ENCODE peak calls at places on chromosome 20, in four cellular contexts. W is upper lobe of right lung, Y is heart left ventricle, K is lung. I is an unnamed sample. For H3K4me1, the result is how much of the 10 kb centered on the place peaks cover.

GRCh38 chr20:53884859-53885654 is 185.3 kb downstream of the BCAS1 start:
- DNase-seq in Y (no peak), W (no peak), K (no peak), I (no peak)

GRCh38 chr20:10856237-10856636 is 182.4 kb upstream of the JAG1 start:
- DNase-seq in K (no peak), Y (no peak), W (no peak), I (no peak)

GRCh38 chr20:20706285-20706684 is 6.2 kb downstream of the RALGAPA2 start:
- DNase-seq in W (no peak), K (no peak), Y (no peak), I (peak)

GRCh38 chr20:22490287-22491187 is 93.8 kb downstream of the FOXA2 start:
- DNase-seq in W (peak), K (peak), Y (no peak), I (peak)

GRCh38 chr20:49381558-49382493 is 100.6 kb downstream of the KCNB1 start:
- DNase-seq in K (peak), W (peak), Y (peak), I (peak)

GRCh38 chr20:50689864-50690263 is 1.5 kb downstream of the RIPOR3 start:
- DNase-seq in W (no peak), K (no peak), Y (no peak), I (peak)

GRCh38 chr20:9485614-9486325 is 28.6 kb upstream of the LAMP5 start:
- DNase-seq in W (no peak), K (no peak), Y (no peak), I (no peak)

GRCh38 chr20:36860811-36861624 is 14.9 kb upstream of the TLDC2 start:
- DNase-seq in K (no peak), W (no peak), Y (no peak), I (no peak)

GRCh38 chr20:3218307-3218988 is 9.2 kb downstream of the ITPA start:
- DNase-seq in Y (peak), K (peak), W (peak), I (peak)

GRCh38 chr20:37007898-37008649 is 56.6 kb upstream of the SAMHD1 start:
- DNase-seq in K (no peak), Y (no peak), W (no peak), I (no peak)

GRCh38 chr20:24965065-24965919 is 16.2 kb downstream of the CST7 start:
- DNase-seq in K (no peak), Y (no peak), W (peak), I (no peak)

GRCh38 chr20:46040902-46041535 is 12.0 kb downstream of the SLC12A5 start:
- DNase-seq in W (no peak), K (no peak), Y (no peak), I (peak)

GRCh38 chr20:13554706-13555105 is 84.0 kb downstream of the TASP1 start:
- DNase-seq in K (no peak), W (no peak), Y (no peak), I (no peak)

GRCh38 chr20:22771706-22772105 is 187.3 kb upstream of the FOXA2 start:
- DNase-seq in W (no peak), Y (no peak), K (no peak), I (no peak)

GRCh38 chr20:39885975-39886649 is 802.9 kb downstream of the MAFB start:
- DNase-seq in Y (peak), K (peak), W (peak), I (peak)

GRCh38 chr20:6600336-6600735 is 167.2 kb upstream of the BMP2 start:
- DNase-seq in Y (no peak), K (no peak), W (no peak), I (no peak)

GRCh38 chr20:6590891-6591679 is 176.4 kb upstream of the BMP2 start:
- DNase-seq in Y (no peak), K (no peak), W (no peak), I (no peak)

GRCh38 chr20:6599876-6600275 is 167.6 kb upstream of the BMP2 start:
- DNase-seq in Y (no peak), K (no peak), W (no peak), I (no peak)

GRCh38 chr20:6595704-6596103 is 171.8 kb upstream of the BMP2 start:
- DNase-seq in W (no peak), Y (no peak), K (no peak), I (no peak)
- H3K4me3 ChIP-seq in W (no peak), Y (no peak), K (no peak), I (no peak)

GRCh38 chr20:51697119-51697826 is 70.9 kb downstream of the ATP9A start:
- DNase-seq in W (no peak), Y (no peak), K (no peak), I (no peak)

GRCh38 chr20:51696304-51697118 is 71.7 kb downstream of the ATP9A start:
- DNase-seq in K (no peak), W (no peak), Y (no peak), I (no peak)

GRCh38 chr20:51692806-51693400 is 75.3 kb downstream of the ATP9A start:
- DNase-seq in Y (no peak), W (no peak), K (no peak), I (no peak)

GRCh38 chr20:51698252-51698651 is 69.9 kb downstream of the ATP9A start:
- DNase-seq in K (no peak), W (no peak), Y (no peak), I (no peak)

DNA sequence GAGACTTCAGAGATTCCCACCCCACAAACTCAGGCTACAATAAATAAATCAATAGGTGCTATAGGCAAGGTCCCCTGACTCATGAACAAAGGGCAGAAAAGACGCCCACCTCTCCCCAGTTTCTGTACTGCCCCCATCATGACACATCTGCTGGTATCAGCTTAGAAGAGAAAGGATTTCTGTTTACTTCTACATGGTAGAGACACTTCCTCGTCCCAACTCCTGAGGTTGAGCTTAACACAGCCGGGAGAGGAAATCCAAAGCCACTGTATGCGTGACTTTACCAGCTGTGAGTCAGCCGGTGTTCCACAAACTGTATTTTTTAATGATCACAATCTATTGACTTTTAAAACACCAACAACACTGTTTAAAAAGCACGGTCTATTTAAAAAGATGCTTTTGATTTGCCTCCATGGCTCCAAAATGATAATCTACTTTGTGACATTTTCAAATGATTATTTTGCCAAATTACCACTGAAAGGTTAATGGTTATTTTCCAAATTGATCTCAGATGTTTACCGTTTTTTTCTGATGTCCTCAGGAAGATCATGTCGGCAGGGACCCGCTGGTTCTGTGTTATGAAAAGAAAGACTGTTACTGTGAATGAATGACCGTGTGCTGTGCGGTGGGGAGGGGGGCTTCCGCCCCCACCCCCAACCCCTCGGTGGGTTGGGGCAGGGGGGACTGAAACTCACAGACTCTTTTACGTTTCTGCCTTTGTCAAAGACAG is 72.5 kb downstream of the ATP9A start:
- DNase-seq in K (no peak), W (no peak), Y (no peak), I (peak)
- H3K4me1 ChIP-seq in K (under half), W (under half), Y (under half), I (under half)

GRCh38 chr20:32985596-32985995 is 18.6 kb downstream of the SUN5 start:
- DNase-seq in W (no peak), Y (no peak), K (no peak), I (no peak)

GRCh38 chr20:32983459-32984112 is 20.6 kb downstream of the SUN5 start:
- DNase-seq in K (no peak), Y (no peak), W (peak), I (no peak)

GRCh38 chr20:32984196-32984595 is 20.0 kb downstream of the SUN5 start:
- DNase-seq in Y (no peak), K (no peak), W (no peak), I (no peak)

GRCh38 chr20:32986331-32986966 is 17.8 kb downstream of the SUN5 start:
- DNase-seq in K (no peak), Y (no peak), W (no peak), I (no peak)

GRCh38 chr20:32984631-32985354 is 19.4 kb downstream of the SUN5 start:
- DNase-seq in Y (no peak), W (no peak), K (no peak), I (no peak)
- H3K4me3 ChIP-seq in Y (no peak), W (no peak), K (no peak), I (no peak)

GRCh38 chr20:58495623-58496428 is 19.4 kb downstream of the APCDD1L start:
- DNase-seq in W (no peak), Y (no peak), K (no peak), I (no peak)
- H3K4me1 ChIP-seq in W (under half), Y (under half), K (under half), I (under half)

GRCh38 chr20:41247523-41248370 is 69.8 kb downstream of the ZHX3 start:
- DNase-seq in W (no peak), K (no peak), Y (no peak), I (no peak)

GRCh38 chr20:41248371-41249024 is 69.0 kb downstream of the ZHX3 start:
- DNase-seq in Y (peak), W (no peak), K (no peak), I (no peak)

GRCh38 chr20:41249371-41249770 is 68.2 kb downstream of the ZHX3 start:
- DNase-seq in K (no peak), Y (peak), W (no peak), I (peak)

GRCh38 chr20:41245086-41245707 is 72.3 kb downstream of the ZHX3 start:
- DNase-seq in K (no peak), W (no peak), Y (peak), I (no peak)

DNA sequence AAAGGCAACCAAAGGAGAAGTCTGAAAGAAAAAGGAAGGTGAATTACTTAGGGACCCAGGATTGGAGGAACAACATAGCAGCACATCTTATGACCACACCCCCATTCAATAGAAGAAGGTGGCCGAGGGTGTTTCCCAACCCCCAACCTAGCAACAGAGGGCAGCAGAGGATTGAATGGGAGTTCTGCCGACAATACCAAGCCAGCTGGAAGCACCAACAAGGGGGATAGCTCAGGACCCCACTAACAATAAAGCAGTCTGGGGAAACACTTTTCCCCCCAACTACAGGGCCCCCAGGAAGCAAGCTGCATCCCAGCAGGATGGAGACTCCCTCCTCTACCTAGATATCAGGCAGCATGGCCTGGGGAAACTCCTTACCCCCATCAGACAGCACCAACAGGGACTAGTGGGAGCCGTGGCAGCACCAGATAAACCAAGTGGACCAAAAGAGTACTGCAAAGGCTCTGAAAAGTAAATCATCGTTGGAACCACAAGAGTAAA is 67.7 kb downstream of the ZHX3 start:
- DNase-seq in Y (peak), W (no peak), K (no peak), I (no peak)
- H3K4me3 ChIP-seq in Y (no peak), W (no peak), K (no peak), I (no peak)

DNA sequence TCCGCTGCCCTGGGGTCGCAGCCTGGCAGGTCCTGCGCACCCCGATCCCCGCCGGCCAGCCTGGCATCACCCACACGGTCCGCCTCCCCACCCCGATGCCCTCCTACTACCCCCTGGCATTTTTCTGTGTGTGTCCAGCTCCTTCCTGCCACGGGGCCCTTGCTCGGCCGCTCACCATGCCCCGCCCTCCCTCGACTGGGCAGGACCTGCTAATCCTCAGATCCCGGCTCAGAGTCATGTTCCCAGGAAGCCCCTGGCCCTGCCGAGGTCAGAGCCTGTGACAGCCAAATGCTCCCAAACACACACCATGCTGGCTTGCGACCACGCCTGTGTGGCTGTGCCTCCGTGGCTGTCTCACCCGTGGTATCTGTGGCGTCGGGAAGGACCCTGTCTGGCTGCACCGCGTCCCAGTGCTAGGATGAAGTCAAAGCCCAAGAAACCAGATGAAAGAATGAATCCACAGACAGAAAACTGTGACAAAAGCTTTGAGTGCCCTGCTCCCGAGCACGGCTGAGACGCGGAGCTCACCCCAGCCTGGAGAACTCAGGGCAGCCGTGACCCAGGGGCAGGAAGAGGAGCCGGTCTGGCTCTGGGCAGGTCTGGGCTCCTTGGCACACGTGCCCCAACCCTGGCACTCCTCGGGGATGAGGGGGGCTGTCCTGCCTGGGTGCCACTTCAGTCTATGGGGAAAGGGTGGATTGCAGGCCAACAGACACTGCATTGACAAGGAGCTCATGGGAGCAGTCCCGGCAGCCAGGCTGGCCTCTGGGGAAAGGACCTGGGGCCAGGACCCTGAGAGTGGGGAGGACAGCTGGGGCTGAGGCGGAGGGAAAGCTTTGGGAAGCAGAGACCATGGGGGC is 20.8 kb upstream of the SLCO4A1 start:
- DNase-seq in W (no peak), Y (no peak), K (no peak), I (no peak)
- H3K4me1 ChIP-seq in W (half or more), Y (under half), K (under half), I (under half)

DNA sequence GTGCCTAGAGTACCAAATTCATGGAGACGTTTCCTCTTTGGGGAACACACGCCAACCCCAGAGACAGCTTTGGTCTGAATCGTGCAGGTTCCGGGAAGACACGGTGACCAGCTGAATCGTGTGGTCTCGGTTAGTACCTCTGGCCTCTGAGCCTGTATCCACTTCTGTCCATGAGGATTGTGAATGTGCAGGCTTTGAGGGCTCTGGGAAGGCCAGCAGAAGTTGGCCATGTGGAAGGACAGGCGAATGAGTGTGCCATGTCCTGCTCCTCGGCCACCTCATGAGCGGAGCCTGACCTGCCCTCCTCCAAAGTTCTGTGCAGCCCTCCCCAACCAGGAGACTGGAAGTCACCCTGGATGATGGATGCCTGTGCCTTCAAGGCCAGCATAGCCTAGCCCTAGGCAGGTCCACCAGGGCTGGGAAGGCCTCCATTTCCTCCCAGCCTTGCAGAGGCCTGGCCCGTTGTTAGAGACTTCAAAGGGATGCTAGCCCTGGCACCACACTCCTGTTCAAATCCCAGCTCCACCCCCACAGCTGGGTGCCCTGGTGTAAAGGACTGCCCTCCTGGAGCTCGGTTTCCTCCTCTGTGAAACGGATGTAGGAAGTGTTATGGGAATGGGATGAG is 1.7 kb upstream of the TMEM74B start:
- DNase-seq in W (no peak), Y (no peak), K (no peak), I (no peak)
- H3K4me3 ChIP-seq in W (no peak), Y (no peak), K (no peak), I (no peak)